ENCODE peak calls at places on chromosomes 5 and 9, in seven cellular contexts. C is GM12878, H is K562, I is HCT116, Q is H1, O is SK-N-SH, L is HepG2. F is an unnamed sample.
A peak's percentile ranks its signal among the peaks of the same experiment; 100 is the strongest.

GRCh38 chr9:110443146-110443877 is 105.6 kb upstream of the TXNDC8 start:
- DNase-seq in C (no peak), H (no peak), I (no peak), Q (no peak), O (peak; percentile 67), L (peak; percentile 1), F (no peak)

GRCh38 chr9:78940121-78940855 is 631.5 kb upstream of the TLE4 start:
- DNase-seq in C (no peak), H (no peak), I (no peak), Q (no peak), O (no peak), L (no peak), F (no peak)

GRCh38 chr5:80659111-80659510 is 4.3 kb upstream of the DHFR start:
- DNase-seq in C (no peak), H (no peak), I (no peak), Q (no peak), O (no peak), L (no peak), F (no peak)

GRCh38 chr9:89797970-89798369 is 193.2 kb downstream of the GADD45G start:
- DNase-seq in C (no peak), H (no peak), I (no peak), Q (no peak), O (peak; percentile 46), L (no peak), F (no peak)

GRCh38 chr5:77806213-77806843 is 30.2 kb upstream of the TBCA start:
- DNase-seq in C (no peak), H (no peak), I (no peak), Q (no peak), O (no peak), L (no peak), F (no peak)

GRCh38 chr5:32100903-32101302 is 73.2 kb downstream of the GOLPH3 start:
- DNase-seq in C (no peak), H (no peak), I (no peak), Q (no peak), O (no peak), L (no peak), F (no peak)

GRCh38 chr9:99505915-99506314 is 283.8 kb downstream of the SEC61B start:
- DNase-seq in C (no peak), H (no peak), I (no peak), Q (no peak), O (no peak), L (no peak), F (no peak)

GRCh38 chr5:150064681-150065220 is 21.6 kb downstream of the CSF1R start:
- DNase-seq in C (no peak), H (no peak), I (no peak), Q (no peak), O (no peak), L (no peak), F (no peak)

GRCh38 chr5:127399068-127399467 is 108.5 kb downstream of the MEGF10 start:
- DNase-seq in C (no peak), H (no peak), I (no peak), Q (no peak), O (no peak), L (no peak), F (no peak)

GRCh38 chr5:133867341-133867740 is 101.1 kb downstream of the C5orf15 start:
- DNase-seq in C (no peak), H (no peak), I (no peak), Q (no peak), O (no peak), L (no peak), F (no peak)

GRCh38 chr9:133856798-133857197 is 118.6 kb upstream of the SARDH start:
- DNase-seq in C (no peak), H (no peak), I (no peak), Q (no peak), O (no peak), L (no peak), F (no peak)

GRCh38 chr5:10288600-10289213 is 19.0 kb downstream of the CMBL start:
- DNase-seq in C (no peak), H (no peak), I (no peak), Q (no peak), O (no peak), L (no peak), F (no peak)

GRCh38 chr9:123541441-123541840 is 185.4 kb downstream of the CRB2 start:
- DNase-seq in C (no peak), H (no peak), I (no peak), Q (no peak), O (no peak), L (no peak), F (no peak)

GRCh38 chr9:126516936-126517750 is 96.6 kb upstream of the LMX1B start:
- DNase-seq in C (no peak), H (no peak), I (peak; percentile 6), Q (peak; percentile 64), O (peak; percentile 80), L (peak; percentile 87), F (no peak)

GRCh38 chr5:72523960-72524582 is 16.9 kb upstream of the ZNF366 start:
- DNase-seq in C (peak; percentile 52), H (no peak), I (peak; percentile 67), Q (no peak), O (no peak), L (peak; percentile 25), F (peak; percentile 33)

GRCh38 chr9:83622814-83623633 is at the start of gene IDNK:
- DNase-seq in C (no peak), H (peak; percentile 77), I (peak; percentile 10), Q (peak; percentile 78), O (peak; percentile 89), L (peak; percentile 67), F (no peak)

GRCh38 chr9:110081395-110081794 is 126.6 kb downstream of the C9orf152 start:
- DNase-seq in C (no peak), H (no peak), I (no peak), Q (no peak), O (no peak), L (no peak), F (no peak)

GRCh38 chr5:156963125-156963524 is at the start of gene TIMD4:
- DNase-seq in C (no peak), H (no peak), I (no peak), Q (no peak), O (no peak), L (no peak), F (no peak)

GRCh38 chr9:120878188-120879130 is 1.5 kb upstream of the PHF19 start:
- DNase-seq in C (no peak), H (peak; percentile 88), I (no peak), Q (no peak), O (no peak), L (no peak), F (no peak)

GRCh38 chr5:116944171-116944570 is 369.5 kb upstream of the SEMA6A start:
- DNase-seq in C (no peak), H (no peak), I (no peak), Q (no peak), O (no peak), L (peak; percentile 19), F (no peak)

DNA sequence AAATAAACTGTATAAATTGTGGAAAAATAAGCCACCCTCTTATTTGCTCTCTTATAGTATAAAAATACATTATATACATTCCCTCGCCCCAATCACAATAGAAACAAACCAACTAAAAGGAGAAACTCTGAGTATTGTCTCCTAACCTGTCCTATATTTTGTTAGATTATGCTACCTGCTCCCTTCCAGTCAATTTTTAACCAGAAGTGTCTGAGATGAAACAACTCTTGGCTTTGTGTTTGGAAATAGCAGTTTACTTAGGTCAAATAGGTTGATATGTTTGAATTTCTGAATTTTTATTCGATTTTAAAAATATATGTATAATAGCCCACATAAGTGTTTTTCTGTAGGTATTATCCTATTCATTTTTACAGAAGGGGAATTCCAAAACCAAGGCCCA is 475.0 kb upstream of the ZNF462 start:
- DNase-seq in C (no peak), H (no peak), I (no peak), Q (no peak), O (no peak), L (no peak), F (no peak)
- TF ChIP-seq SIN3A in C (no peak), H (no peak), I (no peak), Q (no peak), O (no peak), L (no peak), F (no peak)

GRCh38 chr5:93924628-93925027 is 183.2 kb upstream of the POU5F2 start:
- DNase-seq in C (no peak), H (no peak), I (no peak), Q (no peak), O (no peak), L (no peak), F (no peak)

GRCh38 chr5:93926831-93927600 is 185.6 kb upstream of the POU5F2 start:
- DNase-seq in C (no peak), H (no peak), I (no peak), Q (no peak), O (no peak), L (no peak), F (no peak)

GRCh38 chr5:93929146-93929545 is 187.7 kb upstream of the POU5F2 start:
- DNase-seq in C (no peak), H (no peak), I (no peak), Q (no peak), O (no peak), L (no peak), F (no peak)

GRCh38 chr5:93925321-93925720 is 183.9 kb upstream of the POU5F2 start:
- DNase-seq in C (no peak), H (no peak), I (no peak), Q (no peak), O (no peak), L (no peak), F (no peak)

GRCh38 chr5:93930098-93930497 is 188.7 kb upstream of the POU5F2 start:
- DNase-seq in C (no peak), H (no peak), I (no peak), Q (no peak), O (peak; percentile 40), L (no peak), F (no peak)
- TF ChIP-seq CTCF in C (no peak), H (no peak), I (no peak), Q (no peak), O (no peak), L (no peak), F (no peak)

DNA sequence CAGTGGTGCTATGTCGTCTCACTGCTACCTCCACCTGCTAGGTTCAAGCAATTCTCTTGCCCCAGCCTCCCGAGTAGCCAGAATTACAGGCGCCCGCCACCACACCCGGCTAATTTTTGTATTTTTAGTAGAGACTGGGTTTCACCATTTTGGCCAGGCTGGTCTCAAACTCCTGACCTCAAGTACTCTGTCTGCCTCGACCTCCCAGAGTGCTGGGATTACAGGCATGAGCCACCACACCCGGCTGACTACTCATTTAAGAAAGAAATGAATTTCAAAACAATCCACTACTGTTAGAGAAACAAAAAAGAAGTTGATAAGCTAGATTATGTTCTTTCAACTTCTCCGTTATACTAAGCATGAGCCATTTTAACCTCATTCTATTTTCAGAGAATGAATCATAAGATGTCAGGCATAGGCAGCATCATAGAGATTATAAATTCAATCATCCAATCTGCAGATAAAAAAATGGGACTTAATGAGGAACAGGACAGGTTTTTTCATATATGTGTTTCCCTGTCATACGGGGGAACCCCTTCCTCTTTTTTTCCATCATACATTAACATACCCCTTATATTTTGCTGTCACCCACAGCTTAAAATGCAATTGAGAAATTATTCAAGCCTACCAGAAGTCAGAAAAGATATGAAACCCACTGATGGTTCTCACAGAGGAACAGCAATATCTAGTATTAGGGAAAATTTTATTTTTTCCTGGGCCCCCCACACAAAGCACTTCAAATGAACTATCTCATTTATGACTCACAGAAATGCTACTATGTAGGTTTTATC is 26.5 kb upstream of the ADRB2 start:
- DNase-seq in C (no peak), H (no peak), I (no peak), Q (no peak), O (no peak), L (no peak), F (no peak)
- TF ChIP-seq SIN3A in C (no peak), H (no peak), I (no peak), Q (no peak), O (no peak), L (no peak), F (no peak)

GRCh38 chr5:132008163-132008473 is 3.3 kb downstream of the ACSL6 start:
- DNase-seq in C (no peak), H (no peak), I (no peak), Q (no peak), O (no peak), L (no peak), F (no peak)
- TF ChIP-seq CTCF in C (no peak), H (no peak), I (no peak), Q (no peak), O (peak; percentile 5), L (no peak), F (peak; percentile 50)